ENCODE peak calls at places on chromosomes 12 and 14, in six cellular contexts. W is HFFc6; L is effector memory CD8-positive, alpha-beta T cell; S is stomach; Z is aorta; X is activated T-cell treated with anti-CD3 and anti-CD28 coated beads, Interleukin-2, amount 50 U/mL, for 72 hours. J is an unnamed sample.
A peak's percentile ranks its signal among the peaks of the same experiment; 100 is the strongest.

GRCh38 chr12:124369055-124369900 is 74.4 kb downstream of the RFLNA start:
- DNase-seq in W (peak; percentile 89), L (no peak), S (peak; percentile 96), Z (peak; percentile 91), X (no peak), J (no peak)

GRCh38 chr14:91464615-91465205 is 45.4 kb downstream of the PPP4R3A start:
- DNase-seq in W (no peak), L (no peak), S (no peak), Z (no peak), X (peak; percentile 18), J (no peak)

GRCh38 chr12:2460051-2460450 is 334.7 kb upstream of the FKBP4 start:
- DNase-seq in W (no peak), L (no peak), S (no peak), Z (no peak), X (no peak), J (no peak)

GRCh38 chr14:31243860-31244259 is 36.3 kb upstream of the HECTD1 start:
- DNase-seq in W (no peak), L (no peak), S (peak; percentile 64), Z (no peak), X (peak; percentile 43), J (no peak)

GRCh38 chr12:11693068-11693467 is 43.6 kb downstream of the ETV6 start:
- DNase-seq in W (no peak), L (no peak), S (no peak), Z (peak; percentile 55), X (no peak), J (no peak)

GRCh38 chr14:86221755-86222154 is 691.8 kb downstream of the FLRT2 start:
- DNase-seq in W (peak; percentile 4), L (no peak), S (no peak), Z (no peak), X (no peak), J (no peak)

GRCh38 chr12:26831959-26832816 is 806 bp downstream of the ITPR2 start:
- DNase-seq in W (peak; percentile 75), L (peak; percentile 52), S (peak; percentile 58), Z (peak; percentile 73), X (peak; percentile 77), J (peak; percentile 53)

GRCh38 chr14:70032447-70032846 is 153.2 kb downstream of the SMOC1 start:
- DNase-seq in W (no peak), L (no peak), S (no peak), Z (no peak), X (no peak), J (no peak)

GRCh38 chr14:50778757-50779483 is 52.0 kb downstream of the NIN start:
- DNase-seq in W (peak; percentile 53), L (no peak), S (no peak), Z (no peak), X (no peak), J (no peak)

GRCh38 chr12:20342111-20342510 is 26.2 kb upstream of the PDE3A start:
- DNase-seq in W (peak; percentile 2), L (no peak), S (no peak), Z (no peak), X (no peak), J (no peak)

GRCh38 chr14:92890830-92891598 is 31.9 kb upstream of the CHGA start:
- DNase-seq in W (no peak), L (no peak), S (no peak), Z (no peak), X (no peak), J (no peak)

J was measured in NCI-H526 treated with DMSO at 0.1 percent for 48 hours.